ENCODE peak calls at places on chromosomes 2 and 18, in nine cellular contexts. One of them, this sample, is unnamed.

GRCh38 chr2:5915926-5916325 is 223.7 kb downstream of the SOX11 start:
- DNase-seq in psoas muscle: no peak
- DNase-seq in fibroblast of mammary gland: no peak
- DNase-seq in cardiac muscle cell: peak
- DNase-seq in dorsolateral prefrontal cortex: no peak
- DNase-seq in RWPE2: no peak
- DNase-seq in endothelial cell: peak
- DNase-seq in foreskin fibroblast: no peak
- DNase-seq in ascending aorta: no peak
- DNase-seq in this sample: peak

GRCh38 chr18:73790582-73790981 is 357.1 kb downstream of the FBXO15 start:
- DNase-seq in psoas muscle: no peak
- DNase-seq in fibroblast of mammary gland: no peak
- DNase-seq in cardiac muscle cell: no peak
- DNase-seq in dorsolateral prefrontal cortex: no peak
- DNase-seq in RWPE2: no peak
- DNase-seq in endothelial cell: no peak
- DNase-seq in foreskin fibroblast: peak
- DNase-seq in ascending aorta: no peak
- DNase-seq in this sample: no peak

GRCh38 chr2:238711346-238711745 is 136.5 kb upstream of the TWIST2 start:
- DNase-seq in psoas muscle: no peak
- DNase-seq in fibroblast of mammary gland: no peak
- DNase-seq in cardiac muscle cell: no peak
- DNase-seq in dorsolateral prefrontal cortex: no peak
- DNase-seq in RWPE2: no peak
- DNase-seq in endothelial cell: no peak
- DNase-seq in foreskin fibroblast: no peak
- DNase-seq in ascending aorta: no peak
- DNase-seq in this sample: no peak

GRCh38 chr2:134284119-134284670 is 30.3 kb downstream of the MGAT5 start:
- DNase-seq in psoas muscle: no peak
- DNase-seq in fibroblast of mammary gland: no peak
- DNase-seq in cardiac muscle cell: no peak
- DNase-seq in dorsolateral prefrontal cortex: no peak
- DNase-seq in RWPE2: no peak
- DNase-seq in endothelial cell: no peak
- DNase-seq in foreskin fibroblast: peak
- DNase-seq in ascending aorta: no peak
- DNase-seq in this sample: no peak

GRCh38 chr2:120919771-120920437 is 184.2 kb downstream of the GLI2 start:
- DNase-seq in psoas muscle: peak
- DNase-seq in fibroblast of mammary gland: peak
- DNase-seq in cardiac muscle cell: no peak
- DNase-seq in dorsolateral prefrontal cortex: no peak
- DNase-seq in RWPE2: no peak
- DNase-seq in endothelial cell: no peak
- DNase-seq in foreskin fibroblast: peak
- DNase-seq in ascending aorta: peak
- DNase-seq in this sample: peak

GRCh38 chr2:229775614-229776313 is 61.4 kb upstream of the DNER start:
- DNase-seq in psoas muscle: no peak
- DNase-seq in fibroblast of mammary gland: peak
- DNase-seq in cardiac muscle cell: no peak
- DNase-seq in dorsolateral prefrontal cortex: no peak
- DNase-seq in RWPE2: no peak
- DNase-seq in endothelial cell: no peak
- DNase-seq in foreskin fibroblast: no peak
- DNase-seq in ascending aorta: no peak
- DNase-seq in this sample: no peak

GRCh38 chr2:200705305-200705985 is 106.3 kb upstream of the BZW1 start:
- DNase-seq in psoas muscle: no peak
- DNase-seq in fibroblast of mammary gland: peak
- DNase-seq in cardiac muscle cell: no peak
- DNase-seq in dorsolateral prefrontal cortex: peak
- DNase-seq in RWPE2: no peak
- DNase-seq in endothelial cell: peak
- DNase-seq in foreskin fibroblast: peak
- DNase-seq in ascending aorta: no peak
- DNase-seq in this sample: peak

GRCh38 chr18:67104700-67105284 is 411.7 kb downstream of the DSEL start:
- DNase-seq in psoas muscle: peak
- DNase-seq in fibroblast of mammary gland: peak
- DNase-seq in cardiac muscle cell: peak
- DNase-seq in dorsolateral prefrontal cortex: peak
- DNase-seq in RWPE2: no peak
- DNase-seq in endothelial cell: peak
- DNase-seq in foreskin fibroblast: peak
- DNase-seq in ascending aorta: peak
- DNase-seq in this sample: peak

GRCh38 chr2:195542067-195542466 is 115.0 kb upstream of the SLC39A10 start:
- DNase-seq in psoas muscle: no peak
- DNase-seq in fibroblast of mammary gland: no peak
- DNase-seq in cardiac muscle cell: no peak
- DNase-seq in dorsolateral prefrontal cortex: no peak
- DNase-seq in RWPE2: no peak
- DNase-seq in endothelial cell: no peak
- DNase-seq in foreskin fibroblast: no peak
- DNase-seq in ascending aorta: no peak
- DNase-seq in this sample: no peak

GRCh38 chr2:161312996-161313395 is 4.8 kb downstream of the PSMD14 start:
- DNase-seq in psoas muscle: no peak
- DNase-seq in fibroblast of mammary gland: peak
- DNase-seq in cardiac muscle cell: no peak
- DNase-seq in dorsolateral prefrontal cortex: no peak
- DNase-seq in RWPE2: no peak
- DNase-seq in endothelial cell: no peak
- DNase-seq in foreskin fibroblast: peak
- DNase-seq in ascending aorta: no peak
- DNase-seq in this sample: no peak

GRCh38 chr2:85156141-85156540 is 22.9 kb downstream of the TCF7L1 start:
- DNase-seq in psoas muscle: no peak
- DNase-seq in fibroblast of mammary gland: peak
- DNase-seq in cardiac muscle cell: no peak
- DNase-seq in dorsolateral prefrontal cortex: no peak
- DNase-seq in RWPE2: no peak
- DNase-seq in endothelial cell: no peak
- DNase-seq in foreskin fibroblast: no peak
- DNase-seq in ascending aorta: no peak
- DNase-seq in this sample: no peak

GRCh38 chr2:235507928-235508327 is 14.1 kb downstream of the AGAP1 start:
- DNase-seq in psoas muscle: no peak
- DNase-seq in fibroblast of mammary gland: no peak
- DNase-seq in cardiac muscle cell: no peak
- DNase-seq in dorsolateral prefrontal cortex: no peak
- DNase-seq in RWPE2: no peak
- DNase-seq in endothelial cell: no peak
- DNase-seq in foreskin fibroblast: no peak
- DNase-seq in ascending aorta: no peak
- DNase-seq in this sample: no peak

GRCh38 chr2:128314348-128315121 is 4.1 kb downstream of the HS6ST1 start:
- DNase-seq in psoas muscle: peak
- DNase-seq in fibroblast of mammary gland: no peak
- DNase-seq in cardiac muscle cell: no peak
- DNase-seq in dorsolateral prefrontal cortex: peak
- DNase-seq in RWPE2: peak
- DNase-seq in endothelial cell: no peak
- DNase-seq in foreskin fibroblast: no peak
- DNase-seq in ascending aorta: peak
- DNase-seq in this sample: no peak

GRCh38 chr2:128311755-128312341 is 6.8 kb downstream of the HS6ST1 start:
- DNase-seq in psoas muscle: peak
- DNase-seq in fibroblast of mammary gland: no peak
- DNase-seq in cardiac muscle cell: no peak
- DNase-seq in dorsolateral prefrontal cortex: peak
- DNase-seq in RWPE2: peak
- DNase-seq in endothelial cell: peak
- DNase-seq in foreskin fibroblast: no peak
- DNase-seq in ascending aorta: peak
- DNase-seq in this sample: no peak

GRCh38 chr2:128312411-128312810 is 6.3 kb downstream of the HS6ST1 start:
- DNase-seq in psoas muscle: peak
- DNase-seq in fibroblast of mammary gland: no peak
- DNase-seq in cardiac muscle cell: no peak
- DNase-seq in dorsolateral prefrontal cortex: peak
- DNase-seq in RWPE2: no peak
- DNase-seq in endothelial cell: no peak
- DNase-seq in foreskin fibroblast: no peak
- DNase-seq in ascending aorta: no peak
- DNase-seq in this sample: no peak

GRCh38 chr2:128314026-128314347 is 4.7 kb downstream of the HS6ST1 start:
- DNase-seq in psoas muscle: no peak
- DNase-seq in fibroblast of mammary gland: no peak
- DNase-seq in cardiac muscle cell: no peak
- DNase-seq in dorsolateral prefrontal cortex: peak
- DNase-seq in RWPE2: no peak
- DNase-seq in endothelial cell: no peak
- DNase-seq in foreskin fibroblast: peak
- DNase-seq in ascending aorta: no peak
- DNase-seq in this sample: no peak

GRCh38 chr2:128313076-128313836 is 5.4 kb downstream of the HS6ST1 start:
- DNase-seq in psoas muscle: peak
- DNase-seq in fibroblast of mammary gland: peak
- DNase-seq in cardiac muscle cell: no peak
- DNase-seq in dorsolateral prefrontal cortex: peak
- DNase-seq in RWPE2: peak
- DNase-seq in endothelial cell: peak
- DNase-seq in foreskin fibroblast: peak
- DNase-seq in ascending aorta: no peak
- DNase-seq in this sample: no peak
- TF ChIP-seq CTCF in psoas muscle: no peak
- TF ChIP-seq CTCF in fibroblast of mammary gland: peak
- TF ChIP-seq CTCF in cardiac muscle cell: peak
- TF ChIP-seq CTCF in dorsolateral prefrontal cortex: no peak
- TF ChIP-seq CTCF in RWPE2: peak
- TF ChIP-seq CTCF in endothelial cell: peak
- TF ChIP-seq CTCF in foreskin fibroblast: peak
- TF ChIP-seq CTCF in ascending aorta: no peak
- TF ChIP-seq CTCF in this sample: peak

DNA sequence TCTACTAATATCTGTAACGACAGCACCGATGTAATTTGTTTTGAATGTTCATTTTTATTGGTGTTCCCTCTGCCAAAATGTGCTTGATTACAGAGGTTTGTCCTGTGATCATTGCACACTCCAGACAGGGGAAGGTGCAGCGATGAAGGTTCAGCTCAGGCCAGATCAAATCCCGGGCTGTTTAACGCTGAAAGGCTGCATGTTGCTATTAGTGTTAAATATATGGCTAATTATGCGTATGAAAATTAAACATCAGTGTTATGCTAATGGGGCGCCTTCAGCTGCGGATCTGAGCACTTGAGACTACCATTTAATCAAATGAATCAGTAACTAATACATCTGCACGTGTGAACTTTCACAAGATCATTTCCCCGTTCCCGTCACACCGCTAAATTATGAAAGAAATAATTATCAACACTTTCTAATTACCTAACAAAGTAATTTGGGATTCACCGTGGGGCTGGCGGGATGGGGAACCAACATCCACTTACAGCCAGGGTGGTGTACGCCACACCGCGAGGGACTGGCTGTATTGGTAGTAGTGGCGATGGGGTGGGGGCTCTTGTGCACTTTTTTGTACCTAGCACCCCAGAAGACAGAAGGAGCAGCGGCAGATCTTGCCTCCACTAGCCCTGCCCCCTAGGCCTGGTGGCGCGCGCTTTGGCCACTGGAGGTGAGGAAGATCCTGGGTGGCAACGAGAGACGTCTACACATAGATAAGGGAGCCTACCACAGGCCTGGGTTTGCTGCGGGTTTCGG is 1.4 kb upstream of the DLX1 start:
- DNase-seq in psoas muscle: no peak
- DNase-seq in fibroblast of mammary gland: no peak
- DNase-seq in cardiac muscle cell: no peak
- DNase-seq in dorsolateral prefrontal cortex: no peak
- DNase-seq in RWPE2: no peak
- DNase-seq in endothelial cell: no peak
- DNase-seq in foreskin fibroblast: peak
- DNase-seq in ascending aorta: no peak
- DNase-seq in this sample: no peak
- TF ChIP-seq CTCF in psoas muscle: no peak
- TF ChIP-seq CTCF in fibroblast of mammary gland: no peak
- TF ChIP-seq CTCF in cardiac muscle cell: no peak
- TF ChIP-seq CTCF in dorsolateral prefrontal cortex: no peak
- TF ChIP-seq CTCF in RWPE2: no peak
- TF ChIP-seq CTCF in endothelial cell: no peak
- TF ChIP-seq CTCF in foreskin fibroblast: no peak
- TF ChIP-seq CTCF in ascending aorta: no peak
- TF ChIP-seq CTCF in this sample: no peak

GRCh38 chr2:143623270-143623669 is 494.1 kb downstream of the ARHGAP15 start:
- DNase-seq in psoas muscle: no peak
- DNase-seq in fibroblast of mammary gland: no peak
- DNase-seq in cardiac muscle cell: no peak
- DNase-seq in dorsolateral prefrontal cortex: no peak
- DNase-seq in RWPE2: no peak
- DNase-seq in endothelial cell: no peak
- DNase-seq in foreskin fibroblast: no peak
- DNase-seq in ascending aorta: no peak
- DNase-seq in this sample: no peak
- TF ChIP-seq CTCF in psoas muscle: no peak
- TF ChIP-seq CTCF in fibroblast of mammary gland: no peak
- TF ChIP-seq CTCF in cardiac muscle cell: no peak
- TF ChIP-seq CTCF in dorsolateral prefrontal cortex: no peak
- TF ChIP-seq CTCF in RWPE2: no peak
- TF ChIP-seq CTCF in endothelial cell: no peak
- TF ChIP-seq CTCF in foreskin fibroblast: no peak
- TF ChIP-seq CTCF in ascending aorta: no peak
- TF ChIP-seq CTCF in this sample: no peak

GRCh38 chr2:114546511-114546910 is 104.1 kb downstream of the DPP10 start:
- DNase-seq in psoas muscle: no peak
- DNase-seq in fibroblast of mammary gland: no peak
- DNase-seq in cardiac muscle cell: no peak
- DNase-seq in dorsolateral prefrontal cortex: no peak
- DNase-seq in RWPE2: no peak
- DNase-seq in endothelial cell: no peak
- DNase-seq in foreskin fibroblast: no peak
- DNase-seq in ascending aorta: no peak
- DNase-seq in this sample: no peak

GRCh38 chr2:114537777-114538176 is 95.3 kb downstream of the DPP10 start:
- DNase-seq in psoas muscle: no peak
- DNase-seq in fibroblast of mammary gland: no peak
- DNase-seq in cardiac muscle cell: no peak
- DNase-seq in dorsolateral prefrontal cortex: no peak
- DNase-seq in RWPE2: no peak
- DNase-seq in endothelial cell: no peak
- DNase-seq in foreskin fibroblast: no peak
- DNase-seq in ascending aorta: no peak
- DNase-seq in this sample: no peak

GRCh38 chr2:114545052-114545451 is 102.6 kb downstream of the DPP10 start:
- DNase-seq in psoas muscle: no peak
- DNase-seq in fibroblast of mammary gland: no peak
- DNase-seq in cardiac muscle cell: no peak
- DNase-seq in dorsolateral prefrontal cortex: no peak
- DNase-seq in RWPE2: no peak
- DNase-seq in endothelial cell: no peak
- DNase-seq in foreskin fibroblast: no peak
- DNase-seq in ascending aorta: no peak
- DNase-seq in this sample: no peak

GRCh38 chr2:114548151-114548550 is 105.7 kb downstream of the DPP10 start:
- DNase-seq in psoas muscle: no peak
- DNase-seq in fibroblast of mammary gland: no peak
- DNase-seq in cardiac muscle cell: no peak
- DNase-seq in dorsolateral prefrontal cortex: no peak
- DNase-seq in RWPE2: no peak
- DNase-seq in endothelial cell: no peak
- DNase-seq in foreskin fibroblast: no peak
- DNase-seq in ascending aorta: no peak
- DNase-seq in this sample: no peak

GRCh38 chr2:114543106-114543806 is 100.8 kb downstream of the DPP10 start:
- DNase-seq in psoas muscle: no peak
- DNase-seq in fibroblast of mammary gland: no peak
- DNase-seq in cardiac muscle cell: peak
- DNase-seq in dorsolateral prefrontal cortex: no peak
- DNase-seq in RWPE2: no peak
- DNase-seq in endothelial cell: peak
- DNase-seq in foreskin fibroblast: no peak
- DNase-seq in ascending aorta: peak
- DNase-seq in this sample: peak
- TF ChIP-seq CTCF in psoas muscle: no peak
- TF ChIP-seq CTCF in fibroblast of mammary gland: no peak
- TF ChIP-seq CTCF in cardiac muscle cell: peak
- TF ChIP-seq CTCF in dorsolateral prefrontal cortex: peak
- TF ChIP-seq CTCF in RWPE2: no peak
- TF ChIP-seq CTCF in endothelial cell: no peak
- TF ChIP-seq CTCF in foreskin fibroblast: no peak
- TF ChIP-seq CTCF in ascending aorta: peak
- TF ChIP-seq CTCF in this sample: peak